ENCODE peak calls at places on chromosomes 12 and 14, in nine cellular contexts. A is HCT116, T is heart left ventricle, U is fibroblast of mammary gland, L is OCI-LY7, J is epithelial cell of esophagus, O is pancreas, Z is choroid plexus epithelial cell, M is coronary artery. B is an unnamed sample.

GRCh38 chr12:115132145-115132544 is 448.2 kb upstream of the TBX3 start:
- DNase-seq in A (no peak), T (no peak), U (no peak), L (no peak), J (peak), O (no peak), Z (no peak), M (no peak), B (peak)

GRCh38 chr12:6347367-6348338 is 5.8 kb upstream of the TNFRSF1A start:
- DNase-seq in A (no peak), T (peak), U (peak), L (no peak), J (no peak), O (peak), Z (peak), M (peak), B (peak)

GRCh38 chr14:47929334-47929733 is 253.9 kb upstream of the MDGA2 start:
- DNase-seq in A (no peak), T (no peak), U (no peak), L (peak), J (no peak), O (no peak), Z (no peak), M (no peak), B (no peak)

GRCh38 chr14:101859538-101859902 is 98.0 kb downstream of the PPP2R5C start:
- DNase-seq in A (no peak), T (no peak), U (no peak), L (no peak), J (no peak), O (no peak), Z (no peak), M (no peak), B (no peak)

GRCh38 chr14:33737446-33737845 is 213.4 kb downstream of the EGLN3 start:
- DNase-seq in A (no peak), T (no peak), U (peak), L (no peak), J (peak), O (no peak), Z (no peak), M (no peak), B (no peak)

GRCh38 chr12:43241971-43242370 is 310.0 kb downstream of the ADAMTS20 start:
- DNase-seq in A (no peak), T (no peak), U (peak), L (no peak), J (no peak), O (no peak), Z (peak), M (no peak), B (peak)

GRCh38 chr14:91246051-91246852 is 1.7 kb upstream of the GPR68 start:
- DNase-seq in A (no peak), T (no peak), U (no peak), L (no peak), J (no peak), O (no peak), Z (no peak), M (no peak), B (no peak)

GRCh38 chr12:101040936-101041335 is 169.1 kb downstream of the SLC5A8 start:
- DNase-seq in A (no peak), T (no peak), U (peak), L (no peak), J (no peak), O (no peak), Z (no peak), M (no peak), B (no peak)

GRCh38 chr14:104936361-104937155 is 11.9 kb downstream of the PLD4 start:
- DNase-seq in A (no peak), T (no peak), U (no peak), L (no peak), J (peak), O (no peak), Z (no peak), M (no peak), B (no peak)

GRCh38 chr12:124434364-124434763 is 133.0 kb downstream of the NCOR2 start:
- DNase-seq in A (no peak), T (no peak), U (no peak), L (no peak), J (no peak), O (no peak), Z (no peak), M (no peak), B (no peak)

GRCh38 chr12:13001725-13002040 is 1.6 kb upstream of the HEBP1 start:
- DNase-seq in A (no peak), T (no peak), U (no peak), L (no peak), J (no peak), O (no peak), Z (no peak), M (peak), B (no peak)
- TF ChIP-seq CTCF in A (no peak), T (no peak), U (no peak), L (no peak), J (no peak), O (no peak), Z (no peak), M (no peak), B (no peak)

GRCh38 chr12:53389702-53390101 is 9.7 kb downstream of the SP1 start:
- DNase-seq in A (no peak), T (no peak), U (no peak), L (no peak), J (no peak), O (no peak), Z (no peak), M (no peak), B (no peak)
- H3K4me3 ChIP-seq in A (no peak), T (no peak), U (peak), L (peak), J (no peak), O (no peak), Z (no peak), M (no peak), B (no peak)

GRCh38 chr12:56129210-56129691 is 1.2 kb downstream of the ESYT1 start:
- DNase-seq in A (no peak), T (peak), U (peak), L (peak), J (peak), O (peak), Z (no peak), M (peak), B (no peak)

GRCh38 chr12:56137853-56138571 is 9.9 kb downstream of the ESYT1 start:
- DNase-seq in A (no peak), T (no peak), U (no peak), L (no peak), J (no peak), O (no peak), Z (no peak), M (no peak), B (no peak)

GRCh38 chr12:56130876-56131275 is 2.8 kb downstream of the ESYT1 start:
- DNase-seq in A (no peak), T (no peak), U (no peak), L (no peak), J (no peak), O (no peak), Z (no peak), M (no peak), B (no peak)

DNA sequence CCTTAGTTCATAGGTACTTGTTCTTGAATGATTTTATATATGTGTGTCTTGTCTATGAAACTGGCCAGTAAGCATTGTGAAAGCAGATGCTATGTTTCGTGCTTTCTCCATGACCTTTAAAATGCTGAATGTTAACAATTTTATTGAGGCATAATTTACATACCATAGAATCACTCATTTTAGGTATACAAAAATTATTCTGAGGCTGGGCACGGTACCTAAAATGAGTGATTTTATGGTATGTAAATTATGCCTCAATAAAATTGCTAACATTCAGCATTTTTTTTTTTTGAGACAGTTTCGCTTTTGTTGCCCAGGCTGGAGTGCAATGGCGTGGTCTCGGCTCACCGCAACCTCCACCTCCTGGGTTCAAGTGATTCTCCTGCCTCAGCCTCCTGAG is 6.8 kb downstream of the ESYT1 start:
- DNase-seq in A (no peak), T (no peak), U (no peak), L (no peak), J (no peak), O (no peak), Z (no peak), M (no peak), B (no peak)
- TF ChIP-seq CTCF in A (no peak), T (no peak), U (no peak), L (no peak), J (no peak), O (no peak), Z (no peak), M (no peak), B (no peak)

GRCh38 chr12:92136883-92137582 is 8.6 kb downstream of the BTG1 start:
- DNase-seq in A (peak), T (no peak), U (peak), L (peak), J (peak), O (no peak), Z (peak), M (no peak), B (no peak)
- H3K4me3 ChIP-seq in A (no peak), T (no peak), U (no peak), L (peak), J (no peak), O (no peak), Z (no peak), M (peak), B (no peak)

DNA sequence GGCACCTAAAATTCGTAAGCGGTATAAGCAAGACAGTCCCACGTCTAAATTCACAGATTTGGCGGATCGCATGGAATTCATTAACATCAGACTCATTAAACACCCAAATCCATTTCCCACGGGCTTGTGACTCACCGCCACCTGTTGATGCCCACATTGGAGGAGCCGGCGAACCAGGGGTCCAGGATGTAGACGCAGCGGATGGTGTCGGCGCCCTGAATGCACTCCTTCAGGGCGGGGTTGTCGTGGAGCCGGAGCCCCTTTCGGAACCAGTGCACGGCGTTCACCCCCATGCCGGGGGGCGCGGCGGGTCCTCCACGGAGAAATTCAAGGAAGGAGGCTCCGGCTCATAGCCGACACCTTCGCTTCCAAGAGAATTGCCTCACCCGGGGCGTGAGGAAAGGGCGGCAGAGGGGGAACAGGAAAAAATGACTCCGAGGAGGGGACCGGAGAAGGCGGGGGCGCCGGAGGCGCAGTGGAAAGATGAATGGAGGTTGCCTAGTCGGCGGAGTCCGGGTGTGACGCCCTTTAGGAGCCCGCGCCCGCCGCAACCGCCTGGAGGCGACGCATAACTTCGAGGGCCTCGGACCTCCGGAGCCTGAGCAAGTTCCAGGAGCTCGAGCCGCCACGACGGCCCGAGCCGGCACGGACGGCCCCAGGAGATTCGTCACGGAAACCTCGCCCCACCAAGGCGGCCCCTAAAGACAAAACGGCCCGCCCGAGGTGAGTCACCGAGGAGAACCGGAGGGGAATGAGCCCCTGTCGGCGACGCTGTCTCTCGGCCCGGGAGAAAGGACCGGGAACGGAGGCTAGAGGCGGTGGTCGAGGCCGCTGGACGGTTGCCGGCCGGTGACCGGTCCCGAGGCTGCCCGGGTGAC is 441 bp downstream of the CRY1 start:
- DNase-seq in A (no peak), T (no peak), U (peak), L (no peak), J (peak), O (peak), Z (peak), M (peak), B (peak)
- TF ChIP-seq CTCF in A (no peak), T (no peak), U (no peak), L (no peak), J (no peak), O (no peak), Z (no peak), M (no peak), B (no peak)

DNA sequence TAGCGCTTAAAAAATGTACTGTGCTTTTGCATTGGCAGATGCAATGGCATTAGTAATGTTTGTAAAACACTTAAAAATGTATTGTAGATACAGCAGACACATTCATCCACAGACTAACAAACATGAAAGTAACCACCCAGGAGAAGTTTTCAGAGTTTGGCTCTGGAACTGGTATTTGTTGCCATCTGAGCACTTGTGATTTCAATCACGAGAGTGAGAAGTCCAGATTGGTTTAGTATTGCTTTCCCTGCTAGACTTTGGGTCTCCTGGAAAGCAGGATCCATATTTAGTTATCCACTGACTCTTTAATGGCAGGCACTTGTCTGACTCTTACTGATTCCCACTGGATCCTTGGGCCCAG is 13.2 kb downstream of the RASSF8 start:
- DNase-seq in A (no peak), T (no peak), U (peak), L (no peak), J (no peak), O (no peak), Z (no peak), M (no peak), B (no peak)
- H3K4me3 ChIP-seq in A (no peak), T (no peak), U (no peak), L (no peak), J (no peak), O (no peak), Z (no peak), M (no peak), B (no peak)

DNA sequence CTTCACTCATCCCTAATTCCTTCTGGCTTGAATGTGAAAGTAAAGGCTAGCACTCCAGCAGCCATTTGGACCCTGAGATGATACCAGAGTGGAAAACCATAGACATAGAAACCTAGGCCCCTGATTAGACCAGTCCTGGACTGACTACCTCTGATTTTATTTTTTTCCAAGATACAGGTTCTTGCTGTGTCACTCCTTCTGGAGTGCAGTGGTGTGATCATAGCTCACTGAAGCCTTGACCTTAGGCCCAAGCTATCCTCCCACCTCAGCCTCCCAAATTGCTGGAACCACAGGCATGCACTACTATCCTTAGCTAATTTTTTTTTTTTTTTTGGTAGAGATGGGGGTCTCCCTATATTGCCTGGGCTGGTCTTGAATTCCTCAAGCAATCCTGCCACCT is 74.4 kb upstream of the STAC3 start:
- DNase-seq in A (no peak), T (no peak), U (no peak), L (no peak), J (no peak), O (no peak), Z (no peak), M (no peak), B (no peak)
- TF ChIP-seq CTCF in A (no peak), T (no peak), U (no peak), L (no peak), J (no peak), O (no peak), Z (no peak), M (no peak), B (no peak)

GRCh38 chr12:26845057-26845666 is 12.2 kb upstream of the ITPR2 start:
- DNase-seq in A (peak), T (peak), U (peak), L (no peak), J (peak), O (peak), Z (peak), M (no peak), B (peak)
- H3K4me3 ChIP-seq in A (no peak), T (no peak), U (no peak), L (no peak), J (no peak), O (no peak), Z (no peak), M (no peak), B (no peak)

B was measured in astrocyte of the cerebellum.